ENCODE peak calls at places on chromosomes 16 and 17, in nine cellular contexts. One of them, this sample, is unnamed.

GRCh38 chr16:17050468-17050867 is 420.3 kb downstream of the XYLT1 start:
- DNase-seq in A673: no peak
- DNase-seq in A172: no peak
- DNase-seq in activated naive CD8-positive, alpha-beta T cell treated with anti-CD3 and anti-CD28 coated beads, Interleukin-2, amount 50 U/mL, for 24 hours: no peak
- DNase-seq in Calu3: no peak
- DNase-seq in C1 segment of cervical spinal cord: no peak
- DNase-seq in CD8-positive, alpha-beta T cell: no peak
- DNase-seq in IMR-90: no peak
- DNase-seq in EL: no peak
- DNase-seq in this sample: no peak

GRCh38 chr17:74757931-74758845 is 9.8 kb downstream of the NHERF1 start:
- DNase-seq in A673: no peak
- DNase-seq in A172: peak
- DNase-seq in activated naive CD8-positive, alpha-beta T cell treated with anti-CD3 and anti-CD28 coated beads, Interleukin-2, amount 50 U/mL, for 24 hours: no peak
- DNase-seq in Calu3: peak
- DNase-seq in C1 segment of cervical spinal cord: no peak
- DNase-seq in CD8-positive, alpha-beta T cell: no peak
- DNase-seq in IMR-90: no peak
- DNase-seq in EL: no peak
- DNase-seq in this sample: peak

GRCh38 chr17:76331083-76331482 is 22.6 kb downstream of the PRPSAP1 start:
- DNase-seq in A673: no peak
- DNase-seq in A172: no peak
- DNase-seq in activated naive CD8-positive, alpha-beta T cell treated with anti-CD3 and anti-CD28 coated beads, Interleukin-2, amount 50 U/mL, for 24 hours: no peak
- DNase-seq in Calu3: peak
- DNase-seq in C1 segment of cervical spinal cord: no peak
- DNase-seq in CD8-positive, alpha-beta T cell: no peak
- DNase-seq in IMR-90: no peak
- DNase-seq in EL: no peak
- DNase-seq in this sample: no peak

GRCh38 chr17:67421869-67422273 is 44.8 kb downstream of the PITPNC1 start:
- DNase-seq in A673: peak
- DNase-seq in A172: peak
- DNase-seq in activated naive CD8-positive, alpha-beta T cell treated with anti-CD3 and anti-CD28 coated beads, Interleukin-2, amount 50 U/mL, for 24 hours: peak
- DNase-seq in Calu3: peak
- DNase-seq in C1 segment of cervical spinal cord: no peak
- DNase-seq in CD8-positive, alpha-beta T cell: no peak
- DNase-seq in IMR-90: peak
- DNase-seq in EL: peak
- DNase-seq in this sample: peak

GRCh38 chr17:3964203-3965122 is at the start of gene ATP2A3:
- DNase-seq in A673: peak
- DNase-seq in A172: no peak
- DNase-seq in activated naive CD8-positive, alpha-beta T cell treated with anti-CD3 and anti-CD28 coated beads, Interleukin-2, amount 50 U/mL, for 24 hours: peak
- DNase-seq in Calu3: peak
- DNase-seq in C1 segment of cervical spinal cord: no peak
- DNase-seq in CD8-positive, alpha-beta T cell: peak
- DNase-seq in IMR-90: no peak
- DNase-seq in EL: peak
- DNase-seq in this sample: no peak

GRCh38 chr16:26301516-26301915 is 609.8 kb downstream of the HS3ST4 start:
- DNase-seq in A673: no peak
- DNase-seq in A172: no peak
- DNase-seq in activated naive CD8-positive, alpha-beta T cell treated with anti-CD3 and anti-CD28 coated beads, Interleukin-2, amount 50 U/mL, for 24 hours: no peak
- DNase-seq in Calu3: no peak
- DNase-seq in C1 segment of cervical spinal cord: no peak
- DNase-seq in CD8-positive, alpha-beta T cell: no peak
- DNase-seq in IMR-90: no peak
- DNase-seq in EL: no peak
- DNase-seq in this sample: no peak

GRCh38 chr16:56783332-56783731 is 53.4 kb downstream of the NUP93 start:
- DNase-seq in A673: no peak
- DNase-seq in A172: no peak
- DNase-seq in activated naive CD8-positive, alpha-beta T cell treated with anti-CD3 and anti-CD28 coated beads, Interleukin-2, amount 50 U/mL, for 24 hours: no peak
- DNase-seq in Calu3: no peak
- DNase-seq in C1 segment of cervical spinal cord: no peak
- DNase-seq in CD8-positive, alpha-beta T cell: no peak
- DNase-seq in IMR-90: no peak
- DNase-seq in EL: no peak
- DNase-seq in this sample: no peak

GRCh38 chr17:36611345-36612072 is 10.1 kb downstream of the MRM1 start:
- DNase-seq in A673: no peak
- DNase-seq in A172: peak
- DNase-seq in activated naive CD8-positive, alpha-beta T cell treated with anti-CD3 and anti-CD28 coated beads, Interleukin-2, amount 50 U/mL, for 24 hours: no peak
- DNase-seq in Calu3: no peak
- DNase-seq in C1 segment of cervical spinal cord: no peak
- DNase-seq in CD8-positive, alpha-beta T cell: no peak
- DNase-seq in IMR-90: peak
- DNase-seq in EL: peak
- DNase-seq in this sample: peak

GRCh38 chr16:85356157-85356556 is 243.9 kb upstream of the CIBAR2 start:
- DNase-seq in A673: no peak
- DNase-seq in A172: no peak
- DNase-seq in activated naive CD8-positive, alpha-beta T cell treated with anti-CD3 and anti-CD28 coated beads, Interleukin-2, amount 50 U/mL, for 24 hours: no peak
- DNase-seq in Calu3: no peak
- DNase-seq in C1 segment of cervical spinal cord: no peak
- DNase-seq in CD8-positive, alpha-beta T cell: no peak
- DNase-seq in IMR-90: no peak
- DNase-seq in EL: no peak
- DNase-seq in this sample: no peak

GRCh38 chr17:12046786-12047185 is 26.1 kb downstream of the MAP2K4 start:
- DNase-seq in A673: no peak
- DNase-seq in A172: no peak
- DNase-seq in activated naive CD8-positive, alpha-beta T cell treated with anti-CD3 and anti-CD28 coated beads, Interleukin-2, amount 50 U/mL, for 24 hours: no peak
- DNase-seq in Calu3: no peak
- DNase-seq in C1 segment of cervical spinal cord: no peak
- DNase-seq in CD8-positive, alpha-beta T cell: no peak
- DNase-seq in IMR-90: no peak
- DNase-seq in EL: no peak
- DNase-seq in this sample: no peak

GRCh38 chr16:55756963-55757362 is 75.9 kb downstream of the CES1 start:
- DNase-seq in A673: no peak
- DNase-seq in A172: no peak
- DNase-seq in activated naive CD8-positive, alpha-beta T cell treated with anti-CD3 and anti-CD28 coated beads, Interleukin-2, amount 50 U/mL, for 24 hours: no peak
- DNase-seq in Calu3: no peak
- DNase-seq in C1 segment of cervical spinal cord: no peak
- DNase-seq in CD8-positive, alpha-beta T cell: no peak
- DNase-seq in IMR-90: no peak
- DNase-seq in EL: no peak
- DNase-seq in this sample: no peak

GRCh38 chr16:81841709-81842108 is 62.6 kb downstream of the PLCG2 start:
- DNase-seq in A673: no peak
- DNase-seq in A172: no peak
- DNase-seq in activated naive CD8-positive, alpha-beta T cell treated with anti-CD3 and anti-CD28 coated beads, Interleukin-2, amount 50 U/mL, for 24 hours: no peak
- DNase-seq in Calu3: no peak
- DNase-seq in C1 segment of cervical spinal cord: no peak
- DNase-seq in CD8-positive, alpha-beta T cell: no peak
- DNase-seq in IMR-90: no peak
- DNase-seq in EL: no peak
- DNase-seq in this sample: no peak

GRCh38 chr16:4936991-4937781 is at the start of gene PPL:
- DNase-seq in A673: no peak
- DNase-seq in A172: no peak
- DNase-seq in activated naive CD8-positive, alpha-beta T cell treated with anti-CD3 and anti-CD28 coated beads, Interleukin-2, amount 50 U/mL, for 24 hours: peak
- DNase-seq in Calu3: peak
- DNase-seq in C1 segment of cervical spinal cord: no peak
- DNase-seq in CD8-positive, alpha-beta T cell: no peak
- DNase-seq in IMR-90: no peak
- DNase-seq in EL: no peak
- DNase-seq in this sample: no peak

GRCh38 chr16:58426095-58426494 is 33.8 kb downstream of the GINS3 start:
- DNase-seq in A673: no peak
- DNase-seq in A172: no peak
- DNase-seq in activated naive CD8-positive, alpha-beta T cell treated with anti-CD3 and anti-CD28 coated beads, Interleukin-2, amount 50 U/mL, for 24 hours: peak
- DNase-seq in Calu3: no peak
- DNase-seq in C1 segment of cervical spinal cord: no peak
- DNase-seq in CD8-positive, alpha-beta T cell: no peak
- DNase-seq in IMR-90: no peak
- DNase-seq in EL: no peak
- DNase-seq in this sample: no peak

GRCh38 chr17:28983286-28984240 is 22.3 kb downstream of the SEZ6 start:
- DNase-seq in A673: peak
- DNase-seq in A172: no peak
- DNase-seq in activated naive CD8-positive, alpha-beta T cell treated with anti-CD3 and anti-CD28 coated beads, Interleukin-2, amount 50 U/mL, for 24 hours: no peak
- DNase-seq in Calu3: no peak
- DNase-seq in C1 segment of cervical spinal cord: no peak
- DNase-seq in CD8-positive, alpha-beta T cell: no peak
- DNase-seq in IMR-90: peak
- DNase-seq in EL: no peak
- DNase-seq in this sample: no peak

GRCh38 chr17:40646791-40647548 is 648 bp downstream of the SMARCE1 start:
- DNase-seq in A673: no peak
- DNase-seq in A172: no peak
- DNase-seq in activated naive CD8-positive, alpha-beta T cell treated with anti-CD3 and anti-CD28 coated beads, Interleukin-2, amount 50 U/mL, for 24 hours: peak
- DNase-seq in Calu3: no peak
- DNase-seq in C1 segment of cervical spinal cord: no peak
- DNase-seq in CD8-positive, alpha-beta T cell: no peak
- DNase-seq in IMR-90: peak
- DNase-seq in EL: peak
- DNase-seq in this sample: no peak

GRCh38 chr17:10151667-10152496 is 46.5 kb downstream of the GAS7 start:
- DNase-seq in A673: no peak
- DNase-seq in A172: no peak
- DNase-seq in activated naive CD8-positive, alpha-beta T cell treated with anti-CD3 and anti-CD28 coated beads, Interleukin-2, amount 50 U/mL, for 24 hours: no peak
- DNase-seq in Calu3: no peak
- DNase-seq in C1 segment of cervical spinal cord: no peak
- DNase-seq in CD8-positive, alpha-beta T cell: no peak
- DNase-seq in IMR-90: no peak
- DNase-seq in EL: no peak
- DNase-seq in this sample: no peak

GRCh38 chr17:57527437-57528083 is 217.5 kb downstream of the CCDC182 start:
- DNase-seq in A673: no peak
- DNase-seq in A172: no peak
- DNase-seq in activated naive CD8-positive, alpha-beta T cell treated with anti-CD3 and anti-CD28 coated beads, Interleukin-2, amount 50 U/mL, for 24 hours: no peak
- DNase-seq in Calu3: no peak
- DNase-seq in C1 segment of cervical spinal cord: no peak
- DNase-seq in CD8-positive, alpha-beta T cell: no peak
- DNase-seq in IMR-90: no peak
- DNase-seq in EL: no peak
- DNase-seq in this sample: no peak

GRCh38 chr16:47477680-47478079 is 16.5 kb downstream of the PHKB start:
- DNase-seq in A673: no peak
- DNase-seq in A172: peak
- DNase-seq in activated naive CD8-positive, alpha-beta T cell treated with anti-CD3 and anti-CD28 coated beads, Interleukin-2, amount 50 U/mL, for 24 hours: no peak
- DNase-seq in Calu3: no peak
- DNase-seq in C1 segment of cervical spinal cord: no peak
- DNase-seq in CD8-positive, alpha-beta T cell: no peak
- DNase-seq in IMR-90: peak
- DNase-seq in EL: peak
- DNase-seq in this sample: peak

GRCh38 chr16:31084584-31085298 is 4.0 kb downstream of the PRSS53 start:
- DNase-seq in A673: no peak
- DNase-seq in A172: no peak
- DNase-seq in activated naive CD8-positive, alpha-beta T cell treated with anti-CD3 and anti-CD28 coated beads, Interleukin-2, amount 50 U/mL, for 24 hours: no peak
- DNase-seq in Calu3: no peak
- DNase-seq in C1 segment of cervical spinal cord: no peak
- DNase-seq in CD8-positive, alpha-beta T cell: no peak
- DNase-seq in IMR-90: no peak
- DNase-seq in EL: no peak
- DNase-seq in this sample: no peak

GRCh38 chr17:38799501-38800236 is at the start of gene PIP4K2B:
- DNase-seq in A673: peak
- DNase-seq in A172: peak
- DNase-seq in activated naive CD8-positive, alpha-beta T cell treated with anti-CD3 and anti-CD28 coated beads, Interleukin-2, amount 50 U/mL, for 24 hours: peak
- DNase-seq in Calu3: peak
- DNase-seq in C1 segment of cervical spinal cord: peak
- DNase-seq in CD8-positive, alpha-beta T cell: peak
- DNase-seq in IMR-90: peak
- DNase-seq in EL: peak
- DNase-seq in this sample: peak

GRCh38 chr17:83062011-83062817 is 17.2 kb upstream of the METRNL start:
- DNase-seq in A673: no peak
- DNase-seq in A172: no peak
- DNase-seq in activated naive CD8-positive, alpha-beta T cell treated with anti-CD3 and anti-CD28 coated beads, Interleukin-2, amount 50 U/mL, for 24 hours: peak
- DNase-seq in Calu3: no peak
- DNase-seq in C1 segment of cervical spinal cord: no peak
- DNase-seq in CD8-positive, alpha-beta T cell: no peak
- DNase-seq in IMR-90: no peak
- DNase-seq in EL: no peak
- DNase-seq in this sample: no peak

GRCh38 chr17:74738051-74738996 is 1.3 kb downstream of the RAB37 start:
- DNase-seq in A673: no peak
- DNase-seq in A172: no peak
- DNase-seq in activated naive CD8-positive, alpha-beta T cell treated with anti-CD3 and anti-CD28 coated beads, Interleukin-2, amount 50 U/mL, for 24 hours: peak
- DNase-seq in Calu3: no peak
- DNase-seq in C1 segment of cervical spinal cord: no peak
- DNase-seq in CD8-positive, alpha-beta T cell: peak
- DNase-seq in IMR-90: no peak
- DNase-seq in EL: no peak
- DNase-seq in this sample: peak